ENCODE peak calls at places on chromosomes 1 and 21, in eight cellular contexts. Q, R, F, V, O, Z, T and S are unnamed samples.

GRCh38 chr1:17279001-17279830 is 28.8 kb upstream of the PADI4 start:
- DNase-seq in R (no peak), F (no peak), V (no peak), Z (no peak), O (no peak), T (no peak), Q (no peak), S (no peak)

GRCh38 chr1:3905266-3905952 is 5.3 kb upstream of the C1orf174 start:
- DNase-seq in Z (no peak), Q (no peak), R (no peak), O (no peak), T (no peak), F (no peak), V (no peak), S (no peak)

GRCh38 chr21:26070822-26071425 is 99.6 kb downstream of the APP start:
- DNase-seq in V (peak), Q (no peak), Z (peak), R (peak), F (no peak), T (peak), O (no peak), S (peak)

GRCh38 chr21:44371596-44371995 is 18.2 kb downstream of the TRPM2 start:
- DNase-seq in T (peak), O (no peak), F (no peak), V (no peak), Q (peak), Z (no peak), R (no peak), S (no peak)

GRCh38 chr1:92030701-92031107 is 919 bp downstream of the EPHX4 start:
- DNase-seq in R (no peak), F (peak), T (no peak), Z (no peak), Q (no peak), O (no peak), V (peak), S (no peak)

GRCh38 chr21:45293214-45293725 is 5.6 kb upstream of the POFUT2 start:
- DNase-seq in O (no peak), F (no peak), T (no peak), R (peak), V (no peak), Z (no peak), Q (no peak), S (no peak)

GRCh38 chr1:98323906-98324358 is 337.6 kb upstream of the SNX7 start:
- DNase-seq in O (no peak), V (peak), T (no peak), R (no peak), F (no peak), Z (no peak), Q (no peak), S (no peak)

GRCh38 chr1:228958121-228958520 is 222.8 kb downstream of the RHOU start:
- DNase-seq in T (no peak), V (no peak), Z (no peak), O (no peak), Q (no peak), F (no peak), R (no peak), S (no peak)

GRCh38 chr1:162206300-162206699 is 136.8 kb downstream of the NOS1AP start:
- DNase-seq in Q (no peak), F (peak), V (no peak), R (no peak), Z (no peak), O (no peak), T (no peak), S (no peak)

GRCh38 chr1:9473032-9473792 is 66.1 kb upstream of the SLC25A33 start:
- DNase-seq in F (peak), V (peak), Q (peak), Z (no peak), R (no peak), T (no peak), O (no peak), S (no peak)

GRCh38 chr1:57468661-57469523 is 45.0 kb upstream of the DAB1 start:
- DNase-seq in T (no peak), O (no peak), Z (peak), F (no peak), R (no peak), V (no peak), Q (no peak), S (no peak)

GRCh38 chr1:117372863-117373412 is 5.7 kb downstream of the MAN1A2 start:
- DNase-seq in V (no peak), F (no peak), O (no peak), Z (no peak), T (no peak), Q (no peak), R (no peak), S (no peak)

GRCh38 chr1:214403431-214403830 is 122.5 kb downstream of the SMYD2 start:
- DNase-seq in V (peak), Z (no peak), Q (no peak), O (no peak), T (no peak), F (no peak), R (no peak), S (no peak)

GRCh38 chr1:233938476-233938875 is 34.0 kb downstream of the SLC35F3 start:
- DNase-seq in Q (no peak), Z (no peak), V (no peak), F (no peak), R (no peak), T (no peak), O (no peak), S (no peak)

GRCh38 chr1:97906567-97907228 is 14.1 kb downstream of the DPYD start:
- DNase-seq in F (no peak), O (no peak), Q (no peak), V (peak), Z (no peak), T (no peak), R (no peak), S (no peak)

GRCh38 chr1:111769517-111770146 is 13.9 kb downstream of the DDX20 start:
- DNase-seq in Z (peak), O (no peak), R (peak), V (peak), T (peak), F (peak), Q (no peak), S (peak)

GRCh38 chr1:162187676-162188075 is 118.2 kb downstream of the NOS1AP start:
- DNase-seq in Q (peak), O (no peak), F (peak), V (peak), R (no peak), Z (no peak), T (peak), S (no peak)

GRCh38 chr1:62481681-62482080 is 44.8 kb downstream of the USP1 start:
- DNase-seq in F (no peak), R (no peak), Z (no peak), T (no peak), O (no peak), V (no peak), Q (no peak), S (no peak)

GRCh38 chr1:32896451-32896850 is 4.7 kb downstream of the TMEM54 start:
- DNase-seq in T (no peak), Q (no peak), F (no peak), Z (no peak), V (no peak), O (no peak), R (no peak), S (no peak)

GRCh38 chr1:224197261-224197600 is 14.2 kb downstream of the DEGS1 start:
- DNase-seq in V (no peak), O (no peak), T (no peak), Z (no peak), R (no peak), Q (no peak), F (no peak), S (no peak)